ENCODE peak calls at places on chromosomes 1 and 21, in nine cellular contexts. Z is BE2C, N is pancreas, F is fibroblast of lung, U is ascending aorta, V is tibial artery, S is endothelial cell of umbilical vein, L is mucosa of descending colon, P is GM06990. Q is an unnamed sample. For H3K36me3, the result is how much of the 10 kb centered on the place peaks cover.

GRCh38 chr1:26016258-26016943 is 5.2 kb upstream of the EXTL1 start:
- DNase-seq in F (peak), S (no peak), P (no peak), L (no peak), Z (no peak), U (no peak), V (no peak), N (no peak), Q (no peak)

GRCh38 chr1:172717722-172718455 is 59.0 kb downstream of the FASLG start:
- DNase-seq in N (no peak), U (no peak), F (peak), Z (no peak), L (no peak), P (no peak), S (no peak), V (no peak), Q (no peak)

GRCh38 chr21:25938673-25939395 is 204.1 kb downstream of the GABPA start:
- DNase-seq in N (no peak), U (no peak), Z (peak), F (no peak), S (peak), L (no peak), V (no peak), P (no peak), Q (no peak)

GRCh38 chr21:35329940-35330670 is 281.0 kb upstream of the RUNX1 start:
- DNase-seq in Z (no peak), N (no peak), L (no peak), U (no peak), S (no peak), V (no peak), P (no peak), F (peak), Q (no peak)

GRCh38 chr1:20339811-20340457 is 49.3 kb downstream of the VWA5B1 start:
- DNase-seq in Z (peak), L (no peak), S (no peak), N (no peak), V (no peak), U (no peak), F (no peak), P (no peak), Q (no peak)

GRCh38 chr21:31282095-31282709 is 61.9 kb downstream of the TIAM1 start:
- DNase-seq in L (peak), N (no peak), U (no peak), S (no peak), Z (no peak), F (peak), V (no peak), P (no peak), Q (peak)

GRCh38 chr21:14046401-14046800 is 164.4 kb downstream of the LIPI start:
- DNase-seq in L (no peak), Z (no peak), U (no peak), P (no peak), S (no peak), F (peak), V (no peak), N (no peak), Q (no peak)

GRCh38 chr1:28518745-28519341 is 13.0 kb downstream of the RCC1 start:
- DNase-seq in V (no peak), S (no peak), L (no peak), F (no peak), P (peak), U (no peak), Z (no peak), N (no peak), Q (no peak)

GRCh38 chr1:83998599-83999315 is at the start of gene TTLL7:
- DNase-seq in F (peak), V (peak), U (no peak), L (peak), S (peak), P (no peak), Z (peak), N (peak), Q (no peak)

GRCh38 chr1:109876617-109877319 is 33.9 kb upstream of the CSF1 start:
- DNase-seq in L (no peak), F (peak), V (no peak), P (no peak), U (no peak), Z (no peak), N (no peak), S (no peak), Q (no peak)

GRCh38 chr1:162732566-162733335 is 57.8 kb upstream of the HSD17B7 start:
- DNase-seq in F (no peak), N (peak), P (no peak), L (peak), U (no peak), Z (no peak), V (peak), S (no peak), Q (no peak)

GRCh38 chr1:22801753-22802152 is 91.1 kb downstream of the EPHB2 start:
- DNase-seq in P (no peak), L (no peak), N (no peak), V (no peak), F (no peak), S (no peak), U (no peak), Z (no peak), Q (no peak)

GRCh38 chr21:15063821-15064575 is 802 bp downstream of the NRIP1 start:
- DNase-seq in V (peak), N (peak), P (peak), L (peak), S (no peak), U (no peak), F (peak), Z (peak), Q (no peak)

DNA sequence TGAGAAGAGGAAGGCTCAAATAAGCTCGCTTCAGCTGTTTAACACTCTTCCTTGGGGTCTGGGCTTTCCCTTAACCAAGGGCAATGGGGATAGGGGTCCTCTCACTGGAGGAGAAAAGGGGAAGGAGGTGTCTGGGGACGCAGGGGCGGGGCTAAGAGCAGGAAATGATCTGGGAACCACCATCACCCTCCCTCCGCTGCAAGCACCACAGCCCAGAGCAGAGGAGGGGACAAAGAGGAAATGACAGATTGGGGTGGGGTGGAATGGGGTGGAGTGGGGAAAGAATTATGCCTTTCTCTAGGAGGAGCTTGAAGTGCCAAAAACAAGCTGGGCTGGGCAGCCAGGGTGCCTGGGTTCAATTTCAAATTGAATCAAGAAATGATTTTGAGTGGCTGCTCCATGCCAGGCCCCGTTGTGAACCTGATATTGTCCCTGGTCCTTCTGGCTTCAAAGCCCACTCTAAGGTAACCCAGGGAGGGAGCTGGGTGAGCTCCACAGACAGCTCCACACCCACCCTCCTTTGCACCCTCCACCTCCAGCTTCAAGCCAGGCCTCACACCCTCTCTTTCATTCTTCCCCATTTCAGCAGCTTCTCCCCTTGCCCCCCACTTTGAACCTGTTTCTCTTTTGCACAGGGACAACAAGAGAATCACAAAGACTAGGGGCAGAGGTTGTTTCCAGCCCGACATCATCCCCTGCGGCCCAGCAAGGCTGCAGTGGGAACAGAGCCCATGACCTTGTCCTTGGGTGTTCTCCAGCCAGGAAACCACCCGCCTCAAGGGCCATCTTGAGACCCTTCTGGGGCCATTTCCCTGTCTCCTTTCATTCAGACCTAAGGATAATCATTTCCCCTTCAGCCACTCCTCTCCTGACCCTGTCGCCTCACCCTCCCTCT is 1.1 kb downstream of the ARHGAP30 start:
- DNase-seq in N (no peak), L (peak), F (no peak), P (peak), V (peak), S (no peak), U (peak), Z (no peak), Q (no peak)
- TF ChIP-seq CTCF in N (no peak), L (no peak), F (no peak), P (no peak), V (no peak), S (no peak), U (no peak), Z (no peak), Q (no peak)

GRCh38 chr1:41023279-41023990 is 1.9 kb upstream of the SLFNL1 start:
- DNase-seq in P (no peak), S (no peak), L (no peak), N (no peak), Z (no peak), V (peak), U (no peak), F (peak), Q (no peak)
- H3K4me3 ChIP-seq in P (no peak), S (no peak), L (no peak), N (no peak), Z (no peak), V (no peak), U (no peak), F (no peak), Q (no peak)

DNA sequence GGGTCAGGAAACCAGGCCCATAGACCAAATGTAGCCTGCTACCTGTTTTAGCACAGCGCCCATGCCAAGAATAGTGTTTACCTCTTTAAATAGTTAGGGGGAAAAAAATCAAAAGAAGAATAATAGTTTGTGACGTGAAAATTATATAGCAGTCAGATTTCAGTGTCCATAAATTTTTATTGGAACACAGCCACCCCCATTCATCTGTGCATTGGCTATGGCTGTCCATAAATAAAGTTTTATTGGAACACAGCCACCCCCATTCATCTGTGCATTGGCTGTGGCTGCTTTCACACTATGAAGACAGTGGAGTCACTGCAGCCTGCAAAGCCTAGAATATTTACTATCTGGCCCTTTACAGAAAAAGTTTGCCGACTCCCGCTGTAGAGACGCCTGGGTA is 20.9 kb downstream of the EPHX1 start:
- DNase-seq in U (no peak), L (no peak), S (no peak), V (no peak), N (no peak), Z (no peak), P (no peak), F (no peak), Q (no peak)
- H3K36me3 ChIP-seq in U (under half), L (under half), S (under half), V (under half), N (under half), Z (under half), P (under half), F (under half), Q (under half)

GRCh38 chr1:247358920-247359319 is 27.3 kb upstream of the ZNF496 start:
- DNase-seq in F (no peak), V (no peak), S (no peak), Z (no peak), L (no peak), U (peak), P (no peak), N (no peak), Q (no peak)
- TF ChIP-seq CTCF in F (no peak), V (no peak), S (no peak), Z (no peak), L (no peak), U (no peak), P (no peak), N (no peak), Q (no peak)

GRCh38 chr1:8476021-8476420 is 158.1 kb downstream of the SLC45A1 start:
- DNase-seq in V (no peak), S (no peak), Z (no peak), N (no peak), U (no peak), F (no peak), P (no peak), L (no peak), Q (no peak)

GRCh38 chr1:8474369-8474768 is 156.5 kb downstream of the SLC45A1 start:
- DNase-seq in L (no peak), P (no peak), S (no peak), V (no peak), F (no peak), Z (no peak), U (no peak), N (no peak), Q (no peak)

GRCh38 chr1:8473121-8473891 is 155.4 kb downstream of the SLC45A1 start:
- DNase-seq in P (peak), N (no peak), L (no peak), S (no peak), F (no peak), U (no peak), Z (no peak), V (no peak), Q (no peak)

GRCh38 chr1:8472668-8473067 is 154.8 kb downstream of the SLC45A1 start:
- DNase-seq in P (no peak), F (no peak), L (no peak), U (no peak), V (no peak), Z (no peak), S (no peak), N (no peak), Q (no peak)

DNA sequence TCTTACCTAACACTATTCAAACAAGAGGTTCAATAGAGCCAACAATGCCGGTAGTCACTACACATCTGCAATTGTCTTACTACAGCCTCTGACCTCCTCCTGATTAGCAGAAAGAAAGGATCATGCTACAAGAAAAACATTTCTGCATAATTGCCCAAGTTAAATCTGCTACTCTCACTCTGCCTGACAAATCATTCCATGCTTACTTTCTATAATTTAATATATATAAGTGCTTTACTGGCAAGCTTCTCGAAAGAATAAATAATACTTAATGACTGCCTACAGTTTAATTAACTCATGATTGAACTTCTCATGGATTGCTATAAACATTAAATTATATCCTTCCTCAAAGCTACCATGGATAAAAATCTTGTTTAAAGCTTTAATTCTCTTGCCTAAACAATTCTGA is 156.0 kb downstream of the SLC45A1 start:
- DNase-seq in P (no peak), L (no peak), S (no peak), F (no peak), U (no peak), V (no peak), N (no peak), Z (no peak), Q (no peak)
- H3K4me3 ChIP-seq in P (no peak), L (no peak), S (no peak), F (no peak), U (no peak), V (no peak), N (no peak), Z (no peak), Q (no peak)